ENCODE peak calls at places on chromosomes 6 and 20, in eight cellular contexts. P, M, Y, Q, D, X, J and A are unnamed samples.

GRCh38 chr6:134195164-134195906 is 122.6 kb downstream of the SGK1 start:
- DNase-seq in P (peak), M (no peak), Y (no peak), Q (no peak), D (no peak), X (no peak), J (no peak), A (no peak)

GRCh38 chr6:26198626-26199056 is 111.4 kb downstream of the HFE start:
- DNase-seq in P (peak), M (peak), Y (no peak), Q (peak), D (no peak), X (no peak), J (no peak), A (no peak)

GRCh38 chr6:125099211-125100017 is 54.2 kb upstream of the TPD52L1 start:
- DNase-seq in P (peak), M (no peak), Y (peak), Q (peak), D (no peak), X (peak), J (peak), A (peak)

GRCh38 chr6:40302856-40303449 is 284.2 kb downstream of the LRFN2 start:
- DNase-seq in P (no peak), M (no peak), Y (no peak), Q (no peak), D (no peak), X (no peak), J (no peak), A (no peak)

GRCh38 chr6:155117266-155117665 is 122.2 kb downstream of the TIAM2 start:
- DNase-seq in P (peak), M (no peak), Y (no peak), Q (no peak), D (no peak), X (no peak), J (no peak), A (no peak)

GRCh38 chr6:104771258-104771832 is 88.4 kb downstream of the HACE1 start:
- DNase-seq in P (peak), M (no peak), Y (no peak), Q (no peak), D (no peak), X (peak), J (no peak), A (no peak)

GRCh38 chr6:6058054-6058444 is 51.3 kb upstream of the NRN1 start:
- DNase-seq in P (no peak), M (no peak), Y (no peak), Q (no peak), D (no peak), X (no peak), J (no peak), A (no peak)

GRCh38 chr6:152068622-152069261 is 261.3 kb downstream of the ESR1 start:
- DNase-seq in P (peak), M (no peak), Y (no peak), Q (peak), D (no peak), X (no peak), J (no peak), A (peak)

GRCh38 chr6:168968228-168968627 is 285.4 kb downstream of the THBS2 start:
- DNase-seq in P (peak), M (no peak), Y (peak), Q (no peak), D (peak), X (peak), J (no peak), A (peak)

GRCh38 chr20:48166082-48166835 is 381.0 kb upstream of the SULF2 start:
- DNase-seq in P (peak), M (no peak), Y (no peak), Q (no peak), D (no peak), X (peak), J (no peak), A (no peak)

GRCh38 chr20:11216451-11217314 is 542.9 kb upstream of the JAG1 start:
- DNase-seq in P (peak), M (no peak), Y (no peak), Q (no peak), D (no peak), X (no peak), J (no peak), A (no peak)

GRCh38 chr6:56803594-56803993 is 151.3 kb upstream of the BEND6 start:
- DNase-seq in P (peak), M (no peak), Y (no peak), Q (no peak), D (no peak), X (no peak), J (no peak), A (no peak)

GRCh38 chr6:106805017-106805335 is 169.6 kb downstream of the CD24 start:
- DNase-seq in P (no peak), M (no peak), Y (no peak), Q (no peak), D (no peak), X (no peak), J (no peak), A (no peak)

GRCh38 chr6:140320081-140320798 is 945.8 kb upstream of the CITED2 start:
- DNase-seq in P (peak), M (no peak), Y (no peak), Q (no peak), D (no peak), X (no peak), J (no peak), A (no peak)

GRCh38 chr6:45375449-45375848 is 2.3 kb downstream of the SUPT3H start:
- DNase-seq in P (no peak), M (no peak), Y (no peak), Q (peak), D (no peak), X (no peak), J (no peak), A (no peak)

GRCh38 chr6:40328376-40328987 is 258.7 kb downstream of the LRFN2 start:
- DNase-seq in P (no peak), M (peak), Y (no peak), Q (peak), D (no peak), X (peak), J (no peak), A (peak)

GRCh38 chr6:20286968-20287565 is 74.8 kb upstream of the MBOAT1 start:
- DNase-seq in P (no peak), M (no peak), Y (no peak), Q (no peak), D (no peak), X (no peak), J (no peak), A (no peak)

GRCh38 chr6:16624631-16625299 is 136.5 kb downstream of the ATXN1 start:
- DNase-seq in P (no peak), M (no peak), Y (no peak), Q (no peak), D (no peak), X (no peak), J (no peak), A (no peak)

GRCh38 chr20:50551288-50551687 is 41.1 kb downstream of the PTPN1 start:
- DNase-seq in P (no peak), M (no peak), Y (no peak), Q (no peak), D (no peak), X (peak), J (no peak), A (no peak)

GRCh38 chr6:75493400-75494064 is at the start of gene FILIP1:
- DNase-seq in P (peak), M (no peak), Y (peak), Q (peak), D (peak), X (no peak), J (peak), A (no peak)

GRCh38 chr6:81561071-81561564 is 191.4 kb downstream of the TENT5A start:
- DNase-seq in P (peak), M (no peak), Y (no peak), Q (no peak), D (no peak), X (no peak), J (no peak), A (no peak)

GRCh38 chr6:136524339-136524935 is 25.8 kb downstream of the MAP7 start:
- DNase-seq in P (no peak), M (no peak), Y (no peak), Q (no peak), D (no peak), X (no peak), J (no peak), A (no peak)

GRCh38 chr6:9539231-9539755 is 875.6 kb downstream of the TFAP2A start:
- DNase-seq in P (no peak), M (no peak), Y (no peak), Q (no peak), D (no peak), X (no peak), J (no peak), A (no peak)

GRCh38 chr6:23655502-23655901 is 470.5 kb upstream of the NRSN1 start:
- DNase-seq in P (no peak), M (no peak), Y (no peak), Q (no peak), D (no peak), X (no peak), J (no peak), A (no peak)

GRCh38 chr6:41191569-41191968 is 9.4 kb downstream of the TREML2 start:
- DNase-seq in P (no peak), M (no peak), Y (no peak), Q (no peak), D (no peak), X (no peak), J (peak), A (no peak)

GRCh38 chr6:157251565-157252247 is 71.6 kb downstream of the TMEM242 start:
- DNase-seq in P (no peak), M (no peak), Y (no peak), Q (no peak), D (no peak), X (no peak), J (no peak), A (peak)

GRCh38 chr20:25277051-25277801 is 29.3 kb downstream of the PYGB start:
- DNase-seq in P (no peak), M (no peak), Y (peak), Q (peak), D (no peak), X (no peak), J (peak), A (peak)

GRCh38 chr20:41540916-41541315 is 77.3 kb downstream of the CHD6 start:
- DNase-seq in P (no peak), M (no peak), Y (no peak), Q (no peak), D (no peak), X (no peak), J (no peak), A (no peak)

GRCh38 chr6:16055852-16056251 is 73.0 kb upstream of the MYLIP start:
- DNase-seq in P (no peak), M (no peak), Y (no peak), Q (no peak), D (no peak), X (peak), J (no peak), A (no peak)

GRCh38 chr6:39731565-39731964 is 6.4 kb upstream of the KIF6 start:
- DNase-seq in P (no peak), M (no peak), Y (no peak), Q (no peak), D (no peak), X (no peak), J (no peak), A (no peak)

GRCh38 chr6:98041921-98042320 is 758.9 kb upstream of the MMS22L start:
- DNase-seq in P (no peak), M (no peak), Y (no peak), Q (no peak), D (no peak), X (no peak), J (no peak), A (peak)

DNA sequence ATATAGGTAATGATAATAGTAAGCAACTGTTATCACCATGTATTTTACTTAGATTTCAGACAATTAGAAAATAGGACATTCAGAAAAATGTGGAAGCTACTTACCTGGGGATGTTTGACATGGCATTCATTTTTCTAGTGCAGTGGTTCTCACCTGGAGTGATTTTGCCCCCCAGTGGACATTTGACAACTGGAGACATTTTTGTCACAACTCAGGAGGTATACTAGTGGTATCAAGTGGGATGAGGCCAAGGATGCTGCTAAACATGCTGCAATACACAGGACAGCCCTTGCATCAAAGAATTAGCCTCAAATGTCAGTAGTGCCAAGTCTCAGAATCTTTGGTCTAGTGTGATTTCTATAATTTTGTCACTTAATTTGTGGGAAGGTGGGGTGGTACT is 36.1 kb downstream of the NUS1 start:
- DNase-seq in P (no peak), M (no peak), Y (no peak), Q (no peak), D (no peak), X (no peak), J (no peak), A (no peak)
- TF ChIP-seq CTCF in P (no peak), M (no peak), Y (no peak), Q (no peak), D (no peak), X (peak), J (no peak), A (peak)

GRCh38 chr6:122476131-122476530 is 4.5 kb upstream of the SERINC1 start:
- DNase-seq in P (peak), M (no peak), Y (no peak), Q (no peak), D (no peak), X (peak), J (no peak), A (no peak)
- TF ChIP-seq CTCF in P (peak), M (peak), Y (no peak), Q (peak), D (no peak), X (peak), J (peak), A (peak)

GRCh38 chr20:57678340-57678739 is 31.5 kb downstream of the PMEPA1 start:
- DNase-seq in P (no peak), M (no peak), Y (no peak), Q (no peak), D (no peak), X (peak), J (no peak), A (peak)
- TF ChIP-seq CTCF in P (no peak), M (no peak), Y (no peak), Q (no peak), D (no peak), X (no peak), J (no peak), A (no peak)

DNA sequence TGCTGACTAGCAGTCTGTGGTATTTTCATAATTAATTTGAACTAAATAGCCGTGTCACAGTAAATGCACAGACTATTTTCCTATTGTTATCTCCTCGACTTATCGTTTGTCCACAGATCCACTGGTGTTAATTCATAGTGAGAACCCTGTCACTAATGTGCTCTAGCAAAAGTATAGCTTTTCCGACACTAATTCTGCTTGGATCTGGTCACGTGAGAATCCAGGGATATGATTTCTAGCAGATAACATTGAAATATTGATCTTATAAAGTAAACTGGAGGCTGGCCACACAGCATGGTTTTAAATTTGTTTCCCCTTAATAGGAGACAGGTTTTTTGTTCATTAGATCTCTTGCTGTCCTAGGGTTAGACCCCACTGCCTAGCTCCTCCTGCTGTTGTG is 340.6 kb upstream of the SASH1 start:
- DNase-seq in P (no peak), M (no peak), Y (no peak), Q (no peak), D (no peak), X (no peak), J (no peak), A (no peak)
- TF ChIP-seq CTCF in P (no peak), M (no peak), Y (no peak), Q (no peak), D (no peak), X (no peak), J (no peak), A (no peak)

DNA sequence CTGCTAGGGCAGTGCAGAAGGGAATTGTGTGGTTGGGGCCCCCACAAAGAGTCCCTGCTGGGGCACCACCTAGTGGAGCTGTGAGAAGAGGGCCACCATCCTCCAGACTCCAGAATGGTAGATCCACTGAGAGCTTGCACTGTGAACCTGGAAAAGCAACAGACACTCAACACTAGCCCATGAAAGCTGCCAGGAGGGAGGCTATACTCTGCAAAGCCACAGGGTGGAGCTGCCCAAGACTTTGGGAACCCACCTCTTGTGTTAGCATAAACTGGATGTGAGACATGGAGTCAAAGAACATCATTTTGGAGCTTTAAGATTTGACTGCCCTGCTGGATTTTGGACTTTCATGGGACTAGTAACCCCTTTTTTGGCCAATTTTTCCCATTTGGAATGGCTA is 328.4 kb upstream of the KHDRBS2 start:
- DNase-seq in P (no peak), M (no peak), Y (no peak), Q (no peak), D (no peak), X (no peak), J (no peak), A (no peak)
- TF ChIP-seq CTCF in P (no peak), M (no peak), Y (no peak), Q (no peak), D (no peak), X (no peak), J (no peak), A (no peak)

DNA sequence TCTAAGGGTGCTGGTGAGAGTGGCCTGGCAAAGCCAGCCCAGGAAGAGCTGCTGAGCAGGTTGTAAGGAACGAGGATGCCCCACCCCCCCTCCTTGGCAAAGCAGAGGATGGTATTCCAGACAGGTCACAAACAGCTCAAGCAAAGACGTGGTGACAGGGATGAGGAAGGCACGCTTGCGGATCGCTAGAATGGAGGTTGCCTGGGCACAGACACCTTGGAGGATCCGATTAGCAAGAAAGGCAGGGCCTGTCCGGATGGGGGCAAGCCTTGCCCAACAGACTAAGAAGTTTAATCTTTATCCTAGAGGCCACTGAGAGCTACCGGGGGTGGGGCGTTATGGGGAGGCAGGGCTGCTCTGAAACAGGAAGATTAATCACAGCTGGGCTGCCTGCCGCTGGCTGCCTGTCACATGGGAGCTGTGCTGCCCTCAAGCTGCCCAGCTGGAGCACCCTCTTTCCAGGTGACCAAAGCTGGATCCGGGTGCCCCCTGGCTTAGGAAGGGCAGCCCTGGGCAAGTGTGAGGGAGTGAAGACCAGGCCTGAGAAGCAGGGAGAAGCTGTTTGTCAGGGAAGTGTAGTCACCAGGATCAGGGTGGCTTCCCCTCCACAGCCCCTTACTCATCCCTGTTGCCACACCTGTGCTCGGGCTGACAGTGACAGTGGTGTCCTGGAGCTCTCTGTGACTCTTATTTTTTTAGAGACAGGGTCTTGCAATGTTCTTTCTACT is 9.2 kb upstream of the MAPK13 start:
- DNase-seq in P (no peak), M (no peak), Y (peak), Q (peak), D (no peak), X (peak), J (peak), A (no peak)
- TF ChIP-seq CTCF in P (no peak), M (no peak), Y (no peak), Q (no peak), D (no peak), X (no peak), J (no peak), A (no peak)

GRCh38 chr6:44327096-44327495 is 13.9 kb upstream of the AARS2 start:
- DNase-seq in P (no peak), M (no peak), Y (no peak), Q (no peak), D (no peak), X (no peak), J (no peak), A (no peak)

GRCh38 chr6:44333273-44333919 is 9.1 kb upstream of the SPATS1 start:
- DNase-seq in P (no peak), M (no peak), Y (no peak), Q (no peak), D (no peak), X (no peak), J (no peak), A (no peak)

GRCh38 chr6:44333942-44334341 is 8.5 kb upstream of the SPATS1 start:
- DNase-seq in P (no peak), M (no peak), Y (no peak), Q (no peak), D (no peak), X (no peak), J (no peak), A (no peak)

GRCh38 chr6:44332585-44332984 is 9.9 kb upstream of the SPATS1 start:
- DNase-seq in P (peak), M (no peak), Y (no peak), Q (no peak), D (no peak), X (no peak), J (no peak), A (no peak)

GRCh38 chr6:44329858-44330257 is 12.6 kb upstream of the SPATS1 start:
- DNase-seq in P (no peak), M (no peak), Y (no peak), Q (no peak), D (no peak), X (no peak), J (no peak), A (no peak)
- TF ChIP-seq CTCF in P (no peak), M (no peak), Y (no peak), Q (no peak), D (no peak), X (no peak), J (no peak), A (no peak)